ENCODE peak calls at places on chromosomes 2 and 18, in eight cellular contexts. One of them, this sample, is unnamed. For H3K36me3, the result is how much of the 10 kb centered on the place peaks cover.

GRCh38 chr2:20419007-20419576 is 27.8 kb upstream of the RHOB start:
- DNase-seq in gastrocnemius medialis: no peak
- DNase-seq in CD8-positive, alpha-beta memory T cell: no peak
- DNase-seq in kidney: no peak
- DNase-seq in uterus: no peak
- DNase-seq in pancreas: peak
- DNase-seq in lower lobe of right lung: no peak
- DNase-seq in heart left ventricle: no peak
- DNase-seq in this sample: peak

GRCh38 chr18:27136208-27136535 is 48.9 kb downstream of the CHST9 start:
- DNase-seq in gastrocnemius medialis: no peak
- DNase-seq in CD8-positive, alpha-beta memory T cell: no peak
- DNase-seq in kidney: peak
- DNase-seq in uterus: no peak
- DNase-seq in pancreas: peak
- DNase-seq in lower lobe of right lung: peak
- DNase-seq in heart left ventricle: no peak
- DNase-seq in this sample: peak

GRCh38 chr2:234840336-234840735 is 111.5 kb upstream of the SH3BP4 start:
- DNase-seq in gastrocnemius medialis: no peak
- DNase-seq in CD8-positive, alpha-beta memory T cell: no peak
- DNase-seq in kidney: no peak
- DNase-seq in uterus: peak
- DNase-seq in pancreas: peak
- DNase-seq in lower lobe of right lung: no peak
- DNase-seq in heart left ventricle: peak
- DNase-seq in this sample: peak

GRCh38 chr2:177239934-177240600 is 24.5 kb downstream of the NFE2L2 start:
- DNase-seq in gastrocnemius medialis: peak
- DNase-seq in CD8-positive, alpha-beta memory T cell: peak
- DNase-seq in kidney: no peak
- DNase-seq in uterus: no peak
- DNase-seq in pancreas: no peak
- DNase-seq in lower lobe of right lung: no peak
- DNase-seq in heart left ventricle: peak
- DNase-seq in this sample: no peak

GRCh38 chr2:72862239-72862988 is 24.8 kb upstream of the SPR start:
- DNase-seq in gastrocnemius medialis: peak
- DNase-seq in CD8-positive, alpha-beta memory T cell: peak
- DNase-seq in kidney: peak
- DNase-seq in uterus: peak
- DNase-seq in pancreas: peak
- DNase-seq in lower lobe of right lung: peak
- DNase-seq in heart left ventricle: peak
- DNase-seq in this sample: peak

GRCh38 chr2:68715353-68716041 is 19.1 kb upstream of the ARHGAP25 start:
- DNase-seq in gastrocnemius medialis: no peak
- DNase-seq in CD8-positive, alpha-beta memory T cell: no peak
- DNase-seq in kidney: peak
- DNase-seq in uterus: peak
- DNase-seq in pancreas: peak
- DNase-seq in lower lobe of right lung: peak
- DNase-seq in heart left ventricle: no peak
- DNase-seq in this sample: peak

GRCh38 chr2:15983496-15983895 is 43.1 kb downstream of the MYCN start:
- DNase-seq in gastrocnemius medialis: no peak
- DNase-seq in CD8-positive, alpha-beta memory T cell: no peak
- DNase-seq in kidney: no peak
- DNase-seq in uterus: no peak
- DNase-seq in pancreas: no peak
- DNase-seq in lower lobe of right lung: no peak
- DNase-seq in heart left ventricle: no peak
- DNase-seq in this sample: no peak

GRCh38 chr2:83103602-83104001 is 1355.5 kb downstream of the SUCLG1 start:
- DNase-seq in gastrocnemius medialis: no peak
- DNase-seq in CD8-positive, alpha-beta memory T cell: no peak
- DNase-seq in kidney: no peak
- DNase-seq in uterus: no peak
- DNase-seq in pancreas: no peak
- DNase-seq in lower lobe of right lung: no peak
- DNase-seq in heart left ventricle: no peak
- DNase-seq in this sample: no peak

GRCh38 chr18:26073742-26074141 is 16.7 kb downstream of the SS18 start:
- DNase-seq in gastrocnemius medialis: no peak
- DNase-seq in CD8-positive, alpha-beta memory T cell: no peak
- DNase-seq in kidney: no peak
- DNase-seq in uterus: no peak
- DNase-seq in pancreas: no peak
- DNase-seq in lower lobe of right lung: no peak
- DNase-seq in heart left ventricle: no peak
- DNase-seq in this sample: no peak

GRCh38 chr2:163774862-163775261 is 39.1 kb upstream of the FIGN start:
- DNase-seq in gastrocnemius medialis: no peak
- DNase-seq in CD8-positive, alpha-beta memory T cell: no peak
- DNase-seq in kidney: no peak
- DNase-seq in uterus: no peak
- DNase-seq in pancreas: no peak
- DNase-seq in lower lobe of right lung: no peak
- DNase-seq in heart left ventricle: no peak
- DNase-seq in this sample: no peak

GRCh38 chr18:21053127-21053526 is 58.5 kb downstream of the ROCK1 start:
- DNase-seq in gastrocnemius medialis: no peak
- DNase-seq in CD8-positive, alpha-beta memory T cell: no peak
- DNase-seq in kidney: no peak
- DNase-seq in uterus: no peak
- DNase-seq in pancreas: no peak
- DNase-seq in lower lobe of right lung: no peak
- DNase-seq in heart left ventricle: no peak
- DNase-seq in this sample: no peak

GRCh38 chr2:239596792-239597191 is 196.0 kb upstream of the HDAC4 start:
- DNase-seq in gastrocnemius medialis: no peak
- DNase-seq in CD8-positive, alpha-beta memory T cell: no peak
- DNase-seq in kidney: peak
- DNase-seq in uterus: no peak
- DNase-seq in pancreas: no peak
- DNase-seq in lower lobe of right lung: peak
- DNase-seq in heart left ventricle: peak
- DNase-seq in this sample: no peak

GRCh38 chr2:102337012-102337411 is 18.6 kb upstream of the IL18R1 start:
- DNase-seq in gastrocnemius medialis: no peak
- DNase-seq in CD8-positive, alpha-beta memory T cell: no peak
- DNase-seq in kidney: no peak
- DNase-seq in uterus: no peak
- DNase-seq in pancreas: no peak
- DNase-seq in lower lobe of right lung: no peak
- DNase-seq in heart left ventricle: no peak
- DNase-seq in this sample: no peak

GRCh38 chr2:102336502-102336945 is 19.1 kb upstream of the IL18R1 start:
- DNase-seq in gastrocnemius medialis: no peak
- DNase-seq in CD8-positive, alpha-beta memory T cell: no peak
- DNase-seq in kidney: no peak
- DNase-seq in uterus: peak
- DNase-seq in pancreas: no peak
- DNase-seq in lower lobe of right lung: no peak
- DNase-seq in heart left ventricle: no peak
- DNase-seq in this sample: no peak

GRCh38 chr2:102335871-102336366 is 19.7 kb upstream of the IL18R1 start:
- DNase-seq in gastrocnemius medialis: no peak
- DNase-seq in CD8-positive, alpha-beta memory T cell: no peak
- DNase-seq in kidney: no peak
- DNase-seq in uterus: no peak
- DNase-seq in pancreas: no peak
- DNase-seq in lower lobe of right lung: no peak
- DNase-seq in heart left ventricle: no peak
- DNase-seq in this sample: no peak

GRCh38 chr2:102340778-102341177 is 14.8 kb upstream of the IL18R1 start:
- DNase-seq in gastrocnemius medialis: no peak
- DNase-seq in CD8-positive, alpha-beta memory T cell: no peak
- DNase-seq in kidney: no peak
- DNase-seq in uterus: no peak
- DNase-seq in pancreas: no peak
- DNase-seq in lower lobe of right lung: no peak
- DNase-seq in heart left ventricle: no peak
- DNase-seq in this sample: no peak

DNA sequence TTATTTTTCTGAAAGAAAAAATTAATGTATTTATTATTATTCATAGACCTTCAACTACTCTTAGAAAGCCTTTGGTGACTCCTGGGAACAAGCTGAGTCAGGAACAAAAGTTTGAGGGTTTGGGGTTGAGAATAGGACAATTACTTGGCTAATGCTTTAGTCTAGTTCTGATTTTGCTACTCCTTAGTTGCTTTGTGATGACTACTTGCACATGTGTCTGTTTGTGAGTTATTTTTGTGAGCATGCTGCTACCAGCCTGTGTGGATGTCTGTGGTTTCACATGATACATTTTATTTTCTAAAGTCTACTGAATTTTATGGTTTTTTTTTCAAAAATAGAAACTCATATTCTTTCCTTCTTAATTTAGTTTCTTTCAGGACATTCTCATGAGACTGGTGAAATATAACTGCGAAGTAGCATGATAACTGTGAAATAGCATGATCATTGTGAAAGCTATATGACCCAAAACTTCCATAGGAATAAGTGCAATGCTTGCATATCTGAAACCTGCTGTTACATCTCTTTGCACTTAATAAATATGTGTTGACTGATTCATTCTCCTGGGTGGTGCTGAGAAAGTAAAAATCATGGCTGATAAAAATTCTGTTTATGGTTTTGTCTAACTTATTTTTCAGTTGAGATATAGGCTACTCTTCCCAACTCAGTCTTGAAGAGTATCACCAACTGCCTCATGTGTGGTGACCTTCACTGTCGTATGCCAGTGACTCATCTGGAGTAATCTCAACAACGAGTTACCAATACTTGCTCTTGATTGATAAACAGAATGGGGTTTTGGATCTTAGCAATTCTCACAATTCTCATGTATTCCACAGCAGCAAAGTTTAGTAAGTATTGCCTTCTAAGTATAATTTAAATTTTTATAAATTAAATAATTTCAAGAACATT is 17.9 kb upstream of the IL18R1 start:
- DNase-seq in gastrocnemius medialis: no peak
- DNase-seq in CD8-positive, alpha-beta memory T cell: no peak
- DNase-seq in kidney: no peak
- DNase-seq in uterus: no peak
- DNase-seq in pancreas: no peak
- DNase-seq in lower lobe of right lung: no peak
- DNase-seq in heart left ventricle: no peak
- DNase-seq in this sample: no peak
- H3K4me3 ChIP-seq in gastrocnemius medialis: no peak
- H3K4me3 ChIP-seq in CD8-positive, alpha-beta memory T cell: no peak
- H3K4me3 ChIP-seq in kidney: peak
- H3K4me3 ChIP-seq in uterus: no peak
- H3K4me3 ChIP-seq in pancreas: no peak
- H3K4me3 ChIP-seq in lower lobe of right lung: peak
- H3K4me3 ChIP-seq in heart left ventricle: no peak
- H3K4me3 ChIP-seq in this sample: no peak

GRCh38 chr18:73414598-73414997 is 546.8 kb upstream of the NETO1 start:
- DNase-seq in gastrocnemius medialis: no peak
- DNase-seq in CD8-positive, alpha-beta memory T cell: no peak
- DNase-seq in kidney: no peak
- DNase-seq in uterus: no peak
- DNase-seq in pancreas: no peak
- DNase-seq in lower lobe of right lung: no peak
- DNase-seq in heart left ventricle: no peak
- DNase-seq in this sample: no peak

GRCh38 chr18:73414069-73414468 is 546.3 kb upstream of the NETO1 start:
- DNase-seq in gastrocnemius medialis: no peak
- DNase-seq in CD8-positive, alpha-beta memory T cell: no peak
- DNase-seq in kidney: no peak
- DNase-seq in uterus: no peak
- DNase-seq in pancreas: no peak
- DNase-seq in lower lobe of right lung: no peak
- DNase-seq in heart left ventricle: no peak
- DNase-seq in this sample: no peak

GRCh38 chr18:73421010-73421409 is 553.2 kb upstream of the NETO1 start:
- DNase-seq in gastrocnemius medialis: no peak
- DNase-seq in CD8-positive, alpha-beta memory T cell: no peak
- DNase-seq in kidney: no peak
- DNase-seq in uterus: no peak
- DNase-seq in pancreas: no peak
- DNase-seq in lower lobe of right lung: no peak
- DNase-seq in heart left ventricle: no peak
- DNase-seq in this sample: no peak

GRCh38 chr18:73419531-73419930 is 551.7 kb upstream of the NETO1 start:
- DNase-seq in gastrocnemius medialis: no peak
- DNase-seq in CD8-positive, alpha-beta memory T cell: no peak
- DNase-seq in kidney: no peak
- DNase-seq in uterus: no peak
- DNase-seq in pancreas: no peak
- DNase-seq in lower lobe of right lung: no peak
- DNase-seq in heart left ventricle: no peak
- DNase-seq in this sample: no peak
- H3K36me3 ChIP-seq in gastrocnemius medialis: under half
- H3K36me3 ChIP-seq in CD8-positive, alpha-beta memory T cell: under half
- H3K36me3 ChIP-seq in kidney: under half
- H3K36me3 ChIP-seq in uterus: under half
- H3K36me3 ChIP-seq in pancreas: under half
- H3K36me3 ChIP-seq in lower lobe of right lung: under half
- H3K36me3 ChIP-seq in heart left ventricle: under half
- H3K36me3 ChIP-seq in this sample: under half

DNA sequence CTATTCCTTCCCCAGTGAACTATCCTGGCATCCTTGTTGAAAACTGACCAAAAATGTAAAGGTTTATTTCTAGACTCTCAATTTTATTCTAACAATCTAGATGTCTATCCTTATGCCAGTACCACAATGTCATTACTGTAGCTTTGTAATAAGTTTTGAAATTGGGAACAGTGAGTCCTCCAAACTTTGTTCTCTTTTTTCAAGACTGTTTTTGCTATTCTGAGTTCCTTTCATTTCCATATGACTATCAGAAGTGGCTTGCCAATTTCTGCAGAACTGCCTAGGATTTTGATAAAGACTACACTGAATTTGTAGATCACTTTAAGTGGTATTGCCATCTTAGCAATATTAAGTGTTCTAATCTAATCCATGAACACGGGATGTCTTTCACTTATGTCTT is 9.7 kb downstream of the STARD7 start:
- DNase-seq in gastrocnemius medialis: no peak
- DNase-seq in CD8-positive, alpha-beta memory T cell: no peak
- DNase-seq in kidney: no peak
- DNase-seq in uterus: no peak
- DNase-seq in pancreas: no peak
- DNase-seq in lower lobe of right lung: no peak
- DNase-seq in heart left ventricle: no peak
- DNase-seq in this sample: no peak
- H3K4me3 ChIP-seq in gastrocnemius medialis: no peak
- H3K4me3 ChIP-seq in CD8-positive, alpha-beta memory T cell: no peak
- H3K4me3 ChIP-seq in kidney: no peak
- H3K4me3 ChIP-seq in uterus: no peak
- H3K4me3 ChIP-seq in pancreas: no peak
- H3K4me3 ChIP-seq in lower lobe of right lung: no peak
- H3K4me3 ChIP-seq in heart left ventricle: no peak
- H3K4me3 ChIP-seq in this sample: no peak

DNA sequence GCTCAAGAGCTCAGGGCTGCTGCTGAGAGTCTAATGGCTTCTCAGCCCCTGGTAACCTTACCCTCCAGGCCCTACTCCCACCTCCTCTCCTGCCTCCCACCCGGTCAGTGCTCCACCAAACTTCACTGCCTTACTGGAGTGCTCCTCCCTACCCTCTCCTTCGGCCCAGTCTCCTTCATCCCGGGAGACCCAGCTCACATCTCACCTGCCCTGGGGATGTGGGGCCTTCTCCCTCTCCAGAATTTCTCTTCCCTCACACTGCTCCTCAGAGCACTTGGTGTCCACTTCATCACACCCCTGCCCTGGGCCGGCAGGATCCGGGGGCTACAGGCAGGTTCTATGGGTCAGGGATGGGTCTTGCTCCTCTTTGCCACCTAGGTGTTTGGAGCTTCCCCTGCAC is 21.6 kb downstream of the PTPN18 start:
- DNase-seq in gastrocnemius medialis: no peak
- DNase-seq in CD8-positive, alpha-beta memory T cell: no peak
- DNase-seq in kidney: peak
- DNase-seq in uterus: no peak
- DNase-seq in pancreas: no peak
- DNase-seq in lower lobe of right lung: no peak
- DNase-seq in heart left ventricle: no peak
- DNase-seq in this sample: no peak
- H3K36me3 ChIP-seq in gastrocnemius medialis: under half
- H3K36me3 ChIP-seq in CD8-positive, alpha-beta memory T cell: under half
- H3K36me3 ChIP-seq in kidney: under half
- H3K36me3 ChIP-seq in uterus: under half
- H3K36me3 ChIP-seq in pancreas: under half
- H3K36me3 ChIP-seq in lower lobe of right lung: under half
- H3K36me3 ChIP-seq in heart left ventricle: under half
- H3K36me3 ChIP-seq in this sample: under half

This sample was measured in H7.